ENCODE peak calls at places on chromosomes 1 and 21, in seven cellular contexts. One of them, this sample, is unnamed.

GRCh38 chr1:197837911-197838310 is 62.6 kb upstream of the DENND1B start:
- DNase-seq in fibroblast of lung: no peak
- DNase-seq in epithelial cell of esophagus: peak
- DNase-seq in amniotic stem cell: no peak
- DNase-seq in dermis blood vessel endothelial cell: no peak
- DNase-seq in HuH-7: peak
- DNase-seq in NCI-H2081: no peak
- DNase-seq in this sample: no peak

GRCh38 chr1:81802601-81803422 is 2.1 kb downstream of the ADGRL2 start:
- DNase-seq in fibroblast of lung: peak
- DNase-seq in epithelial cell of esophagus: peak
- DNase-seq in amniotic stem cell: peak
- DNase-seq in dermis blood vessel endothelial cell: peak
- DNase-seq in HuH-7: peak
- DNase-seq in NCI-H2081: peak
- DNase-seq in this sample: no peak

GRCh38 chr21:41121785-41122415 is 46.1 kb upstream of the BACE2 start:
- DNase-seq in fibroblast of lung: peak
- DNase-seq in epithelial cell of esophagus: peak
- DNase-seq in amniotic stem cell: peak
- DNase-seq in dermis blood vessel endothelial cell: peak
- DNase-seq in HuH-7: peak
- DNase-seq in NCI-H2081: peak
- DNase-seq in this sample: peak

GRCh38 chr1:156851779-156852413 is 7.0 kb downstream of the INSRR start:
- DNase-seq in fibroblast of lung: no peak
- DNase-seq in epithelial cell of esophagus: no peak
- DNase-seq in amniotic stem cell: no peak
- DNase-seq in dermis blood vessel endothelial cell: no peak
- DNase-seq in HuH-7: no peak
- DNase-seq in NCI-H2081: peak
- DNase-seq in this sample: no peak

GRCh38 chr21:45209046-45209445 is 78.6 kb downstream of the POFUT2 start:
- DNase-seq in fibroblast of lung: peak
- DNase-seq in epithelial cell of esophagus: peak
- DNase-seq in amniotic stem cell: peak
- DNase-seq in dermis blood vessel endothelial cell: peak
- DNase-seq in HuH-7: no peak
- DNase-seq in NCI-H2081: no peak
- DNase-seq in this sample: no peak

GRCh38 chr1:10779841-10780240 is 16.6 kb downstream of the CASZ1 start:
- DNase-seq in fibroblast of lung: no peak
- DNase-seq in epithelial cell of esophagus: no peak
- DNase-seq in amniotic stem cell: no peak
- DNase-seq in dermis blood vessel endothelial cell: no peak
- DNase-seq in HuH-7: no peak
- DNase-seq in NCI-H2081: no peak
- DNase-seq in this sample: no peak

GRCh38 chr1:150165622-150166612 is 16.2 kb downstream of the PLEKHO1 start:
- DNase-seq in fibroblast of lung: peak
- DNase-seq in epithelial cell of esophagus: peak
- DNase-seq in amniotic stem cell: no peak
- DNase-seq in dermis blood vessel endothelial cell: peak
- DNase-seq in HuH-7: peak
- DNase-seq in NCI-H2081: peak
- DNase-seq in this sample: peak

GRCh38 chr1:41526956-41527561 is 42.6 kb upstream of the EDN2 start:
- DNase-seq in fibroblast of lung: no peak
- DNase-seq in epithelial cell of esophagus: no peak
- DNase-seq in amniotic stem cell: no peak
- DNase-seq in dermis blood vessel endothelial cell: no peak
- DNase-seq in HuH-7: no peak
- DNase-seq in NCI-H2081: no peak
- DNase-seq in this sample: no peak

GRCh38 chr1:227429447-227430359 is 111.4 kb upstream of the CDC42BPA start:
- DNase-seq in fibroblast of lung: peak
- DNase-seq in epithelial cell of esophagus: peak
- DNase-seq in amniotic stem cell: no peak
- DNase-seq in dermis blood vessel endothelial cell: peak
- DNase-seq in HuH-7: no peak
- DNase-seq in NCI-H2081: no peak
- DNase-seq in this sample: no peak

GRCh38 chr1:236733654-236734053 is 47.4 kb downstream of the ACTN2 start:
- DNase-seq in fibroblast of lung: no peak
- DNase-seq in epithelial cell of esophagus: no peak
- DNase-seq in amniotic stem cell: no peak
- DNase-seq in dermis blood vessel endothelial cell: no peak
- DNase-seq in HuH-7: no peak
- DNase-seq in NCI-H2081: no peak
- DNase-seq in this sample: no peak

GRCh38 chr1:10680487-10680886 is 116.0 kb downstream of the CASZ1 start:
- DNase-seq in fibroblast of lung: no peak
- DNase-seq in epithelial cell of esophagus: no peak
- DNase-seq in amniotic stem cell: no peak
- DNase-seq in dermis blood vessel endothelial cell: no peak
- DNase-seq in HuH-7: no peak
- DNase-seq in NCI-H2081: no peak
- DNase-seq in this sample: no peak

GRCh38 chr1:214496126-214496525 is 55.3 kb downstream of the PTPN14 start:
- DNase-seq in fibroblast of lung: no peak
- DNase-seq in epithelial cell of esophagus: no peak
- DNase-seq in amniotic stem cell: no peak
- DNase-seq in dermis blood vessel endothelial cell: peak
- DNase-seq in HuH-7: no peak
- DNase-seq in NCI-H2081: no peak
- DNase-seq in this sample: no peak

GRCh38 chr1:191707288-191707687 is 451.0 kb upstream of the RGS18 start:
- DNase-seq in fibroblast of lung: peak
- DNase-seq in epithelial cell of esophagus: no peak
- DNase-seq in amniotic stem cell: no peak
- DNase-seq in dermis blood vessel endothelial cell: no peak
- DNase-seq in HuH-7: no peak
- DNase-seq in NCI-H2081: no peak
- DNase-seq in this sample: no peak

GRCh38 chr1:172845371-172845770 is 186.5 kb downstream of the FASLG start:
- DNase-seq in fibroblast of lung: no peak
- DNase-seq in epithelial cell of esophagus: no peak
- DNase-seq in amniotic stem cell: no peak
- DNase-seq in dermis blood vessel endothelial cell: no peak
- DNase-seq in HuH-7: no peak
- DNase-seq in NCI-H2081: no peak
- DNase-seq in this sample: peak

GRCh38 chr1:62144238-62144831 is 50.3 kb upstream of the L1TD1 start:
- DNase-seq in fibroblast of lung: peak
- DNase-seq in epithelial cell of esophagus: peak
- DNase-seq in amniotic stem cell: no peak
- DNase-seq in dermis blood vessel endothelial cell: peak
- DNase-seq in HuH-7: peak
- DNase-seq in NCI-H2081: peak
- DNase-seq in this sample: peak

GRCh38 chr1:152044386-152044785 is 7.6 kb upstream of the S100A11 start:
- DNase-seq in fibroblast of lung: no peak
- DNase-seq in epithelial cell of esophagus: no peak
- DNase-seq in amniotic stem cell: no peak
- DNase-seq in dermis blood vessel endothelial cell: peak
- DNase-seq in HuH-7: no peak
- DNase-seq in NCI-H2081: no peak
- DNase-seq in this sample: no peak

GRCh38 chr1:206933333-206933945 is 11.7 kb upstream of the FCMR start:
- DNase-seq in fibroblast of lung: no peak
- DNase-seq in epithelial cell of esophagus: no peak
- DNase-seq in amniotic stem cell: no peak
- DNase-seq in dermis blood vessel endothelial cell: peak
- DNase-seq in HuH-7: peak
- DNase-seq in NCI-H2081: no peak
- DNase-seq in this sample: peak

GRCh38 chr1:13642306-13643004 is 57.5 kb upstream of the PRDM2 start:
- DNase-seq in fibroblast of lung: no peak
- DNase-seq in epithelial cell of esophagus: no peak
- DNase-seq in amniotic stem cell: no peak
- DNase-seq in dermis blood vessel endothelial cell: no peak
- DNase-seq in HuH-7: no peak
- DNase-seq in NCI-H2081: no peak
- DNase-seq in this sample: no peak

GRCh38 chr21:14862794-14863720 is 201.7 kb downstream of the NRIP1 start:
- DNase-seq in fibroblast of lung: peak
- DNase-seq in epithelial cell of esophagus: peak
- DNase-seq in amniotic stem cell: no peak
- DNase-seq in dermis blood vessel endothelial cell: peak
- DNase-seq in HuH-7: no peak
- DNase-seq in NCI-H2081: no peak
- DNase-seq in this sample: peak

GRCh38 chr1:155195201-155196102 is 12.2 kb downstream of the THBS3 start:
- DNase-seq in fibroblast of lung: peak
- DNase-seq in epithelial cell of esophagus: no peak
- DNase-seq in amniotic stem cell: peak
- DNase-seq in dermis blood vessel endothelial cell: no peak
- DNase-seq in HuH-7: no peak
- DNase-seq in NCI-H2081: no peak
- DNase-seq in this sample: no peak

GRCh38 chr1:230682274-230682673 is 31.6 kb downstream of the AGT start:
- DNase-seq in fibroblast of lung: no peak
- DNase-seq in epithelial cell of esophagus: no peak
- DNase-seq in amniotic stem cell: no peak
- DNase-seq in dermis blood vessel endothelial cell: no peak
- DNase-seq in HuH-7: no peak
- DNase-seq in NCI-H2081: no peak
- DNase-seq in this sample: no peak

GRCh38 chr1:162357681-162358266 is 18.9 kb downstream of the SPATA46 start:
- DNase-seq in fibroblast of lung: peak
- DNase-seq in epithelial cell of esophagus: peak
- DNase-seq in amniotic stem cell: peak
- DNase-seq in dermis blood vessel endothelial cell: peak
- DNase-seq in HuH-7: peak
- DNase-seq in NCI-H2081: peak
- DNase-seq in this sample: no peak

GRCh38 chr1:31689821-31690220 is 14.0 kb downstream of the COL16A1 start:
- DNase-seq in fibroblast of lung: peak
- DNase-seq in epithelial cell of esophagus: peak
- DNase-seq in amniotic stem cell: peak
- DNase-seq in dermis blood vessel endothelial cell: peak
- DNase-seq in HuH-7: no peak
- DNase-seq in NCI-H2081: no peak
- DNase-seq in this sample: no peak

GRCh38 chr1:218779341-218779831 is 394.3 kb upstream of the LYPLAL1 start:
- DNase-seq in fibroblast of lung: no peak
- DNase-seq in epithelial cell of esophagus: peak
- DNase-seq in amniotic stem cell: no peak
- DNase-seq in dermis blood vessel endothelial cell: no peak
- DNase-seq in HuH-7: no peak
- DNase-seq in NCI-H2081: no peak
- DNase-seq in this sample: no peak

GRCh38 chr21:28253971-28254370 is 738.7 kb downstream of the LTN1 start:
- DNase-seq in fibroblast of lung: no peak
- DNase-seq in epithelial cell of esophagus: no peak
- DNase-seq in amniotic stem cell: no peak
- DNase-seq in dermis blood vessel endothelial cell: no peak
- DNase-seq in HuH-7: no peak
- DNase-seq in NCI-H2081: no peak
- DNase-seq in this sample: no peak

GRCh38 chr1:152440635-152441471 is 26.8 kb upstream of the CRNN start:
- DNase-seq in fibroblast of lung: peak
- DNase-seq in epithelial cell of esophagus: peak
- DNase-seq in amniotic stem cell: peak
- DNase-seq in dermis blood vessel endothelial cell: peak
- DNase-seq in HuH-7: peak
- DNase-seq in NCI-H2081: peak
- DNase-seq in this sample: peak

GRCh38 chr1:43460988-43461693 is 7.4 kb upstream of the HYI start:
- DNase-seq in fibroblast of lung: peak
- DNase-seq in epithelial cell of esophagus: no peak
- DNase-seq in amniotic stem cell: no peak
- DNase-seq in dermis blood vessel endothelial cell: no peak
- DNase-seq in HuH-7: no peak
- DNase-seq in NCI-H2081: no peak
- DNase-seq in this sample: no peak

GRCh38 chr21:37208056-37208705 is 59.0 kb downstream of the VPS26C start:
- DNase-seq in fibroblast of lung: no peak
- DNase-seq in epithelial cell of esophagus: peak
- DNase-seq in amniotic stem cell: no peak
- DNase-seq in dermis blood vessel endothelial cell: peak
- DNase-seq in HuH-7: no peak
- DNase-seq in NCI-H2081: no peak
- DNase-seq in this sample: peak

GRCh38 chr1:175591083-175591743 is 152.2 kb downstream of the TNR start:
- DNase-seq in fibroblast of lung: no peak
- DNase-seq in epithelial cell of esophagus: no peak
- DNase-seq in amniotic stem cell: no peak
- DNase-seq in dermis blood vessel endothelial cell: no peak
- DNase-seq in HuH-7: no peak
- DNase-seq in NCI-H2081: peak
- DNase-seq in this sample: no peak

GRCh38 chr1:27388337-27389005 is 4.0 kb upstream of the GPR3 start:
- DNase-seq in fibroblast of lung: no peak
- DNase-seq in epithelial cell of esophagus: peak
- DNase-seq in amniotic stem cell: no peak
- DNase-seq in dermis blood vessel endothelial cell: peak
- DNase-seq in HuH-7: peak
- DNase-seq in NCI-H2081: peak
- DNase-seq in this sample: peak

GRCh38 chr21:32819702-32820101 is 48.1 kb upstream of the PAXBP1 start:
- DNase-seq in fibroblast of lung: peak
- DNase-seq in epithelial cell of esophagus: peak
- DNase-seq in amniotic stem cell: peak
- DNase-seq in dermis blood vessel endothelial cell: no peak
- DNase-seq in HuH-7: no peak
- DNase-seq in NCI-H2081: no peak
- DNase-seq in this sample: no peak

GRCh38 chr1:48084826-48085225 is 87.6 kb upstream of the TRABD2B start:
- DNase-seq in fibroblast of lung: no peak
- DNase-seq in epithelial cell of esophagus: no peak
- DNase-seq in amniotic stem cell: no peak
- DNase-seq in dermis blood vessel endothelial cell: no peak
- DNase-seq in HuH-7: no peak
- DNase-seq in NCI-H2081: no peak
- DNase-seq in this sample: no peak

GRCh38 chr1:71081697-71082080 is 854 bp upstream of the ZRANB2 start:
- DNase-seq in fibroblast of lung: no peak
- DNase-seq in epithelial cell of esophagus: no peak
- DNase-seq in amniotic stem cell: no peak
- DNase-seq in dermis blood vessel endothelial cell: no peak
- DNase-seq in HuH-7: no peak
- DNase-seq in NCI-H2081: no peak
- DNase-seq in this sample: peak

GRCh38 chr1:94250341-94250740 is 13.0 kb upstream of the ARHGAP29 start:
- DNase-seq in fibroblast of lung: no peak
- DNase-seq in epithelial cell of esophagus: peak
- DNase-seq in amniotic stem cell: no peak
- DNase-seq in dermis blood vessel endothelial cell: no peak
- DNase-seq in HuH-7: no peak
- DNase-seq in NCI-H2081: no peak
- DNase-seq in this sample: no peak

GRCh38 chr1:196308171-196308570 is 300.1 kb downstream of the KCNT2 start:
- DNase-seq in fibroblast of lung: no peak
- DNase-seq in epithelial cell of esophagus: no peak
- DNase-seq in amniotic stem cell: no peak
- DNase-seq in dermis blood vessel endothelial cell: no peak
- DNase-seq in HuH-7: no peak
- DNase-seq in NCI-H2081: no peak
- DNase-seq in this sample: no peak

GRCh38 chr1:243525085-243525487 is 269.2 kb downstream of the SDCCAG8 start:
- DNase-seq in fibroblast of lung: peak
- DNase-seq in epithelial cell of esophagus: peak
- DNase-seq in amniotic stem cell: peak
- DNase-seq in dermis blood vessel endothelial cell: peak
- DNase-seq in HuH-7: no peak
- DNase-seq in NCI-H2081: peak
- DNase-seq in this sample: no peak

GRCh38 chr1:9317591-9318331 is 25.1 kb downstream of the SPSB1 start:
- DNase-seq in fibroblast of lung: peak
- DNase-seq in epithelial cell of esophagus: peak
- DNase-seq in amniotic stem cell: no peak
- DNase-seq in dermis blood vessel endothelial cell: peak
- DNase-seq in HuH-7: no peak
- DNase-seq in NCI-H2081: peak
- DNase-seq in this sample: peak